ENCODE peak calls at places on chromosomes 12 and 14, in five cellular contexts. N, G, V, S and U are unnamed samples.

GRCh38 chr14:51455041-51455835 is 196.5 kb upstream of the FRMD6 start:
- DNase-seq in G (no peak), N (no peak), S (no peak), V (no peak), U (no peak)

GRCh38 chr12:65937181-65937641 is 112.9 kb downstream of the HMGA2 start:
- DNase-seq in V (no peak), N (no peak), G (no peak), S (peak), U (no peak)

GRCh38 chr14:90491221-90491867 is 94.5 kb downstream of the CALM1 start:
- DNase-seq in G (no peak), N (no peak), V (no peak), S (no peak), U (no peak)

GRCh38 chr12:1925125-1925963 is 6.9 kb upstream of the CACNA2D4 start:
- DNase-seq in S (no peak), G (no peak), N (no peak), V (no peak), U (no peak)

GRCh38 chr14:50530794-50531193 is 1.6 kb downstream of the MAP4K5 start:
- DNase-seq in V (no peak), G (no peak), S (no peak), N (peak), U (no peak)

GRCh38 chr12:20822925-20823324 is 12.4 kb downstream of the SLCO1B3 start:
- DNase-seq in V (no peak), S (no peak), G (no peak), N (no peak), U (no peak)

GRCh38 chr14:81565441-81566290 is 32.0 kb upstream of the SEL1L start:
- DNase-seq in S (no peak), N (peak), V (peak), G (no peak), U (no peak)

GRCh38 chr12:109562871-109563270 is 10.4 kb downstream of the MMAB start:
- DNase-seq in G (no peak), N (no peak), V (no peak), S (no peak), U (no peak)

GRCh38 chr12:32309811-32310755 is 89.3 kb upstream of the FGD4 start:
- DNase-seq in S (no peak), N (no peak), V (no peak), G (no peak), U (no peak)

GRCh38 chr12:3631272-3631637 is 121.7 kb downstream of the CRACR2A start:
- DNase-seq in V (no peak), S (no peak), G (no peak), N (no peak), U (no peak)

GRCh38 chr14:77040309-77040994 is 11.9 kb upstream of the IRF2BPL start:
- DNase-seq in S (peak), N (peak), V (peak), G (peak), U (peak)

GRCh38 chr12:3685813-3686212 is 67.1 kb downstream of the CRACR2A start:
- DNase-seq in N (no peak), V (no peak), S (no peak), G (no peak), U (no peak)

GRCh38 chr12:91332305-91332704 is 149.7 kb upstream of the DCN start:
- DNase-seq in G (no peak), S (no peak), N (peak), V (no peak), U (no peak)

GRCh38 chr14:98932436-98933325 is 339.3 kb downstream of the BCL11B start:
- DNase-seq in V (no peak), S (no peak), G (no peak), N (no peak), U (no peak)

GRCh38 chr12:103956515-103957027 is 9.1 kb upstream of the TDG start:
- DNase-seq in G (no peak), S (no peak), N (peak), V (no peak), U (no peak)

GRCh38 chr14:51488569-51489220 is 163.0 kb upstream of the FRMD6 start:
- DNase-seq in N (no peak), V (no peak), S (no peak), G (no peak), U (no peak)

GRCh38 chr14:101174980-101175606 is 271.6 kb upstream of the RTL1 start:
- DNase-seq in G (no peak), N (no peak), S (no peak), V (no peak), U (no peak)

GRCh38 chr14:55152052-55152753 is 23.2 kb downstream of the LGALS3 start:
- DNase-seq in S (no peak), V (no peak), G (no peak), N (peak), U (no peak)

GRCh38 chr14:90758959-90759358 is 57.3 kb downstream of the TTC7B start:
- DNase-seq in G (no peak), V (no peak), S (peak), N (no peak), U (no peak)

GRCh38 chr12:32120419-32120818 is 13.8 kb downstream of the BICD1 start:
- DNase-seq in N (no peak), V (no peak), G (no peak), S (no peak), U (no peak)

GRCh38 chr12:48788852-48789775 is at the start of gene ADCY6:
- DNase-seq in N (peak), G (no peak), S (peak), V (peak), U (no peak)

GRCh38 chr12:43291516-43291915 is 260.5 kb downstream of the ADAMTS20 start:
- DNase-seq in N (no peak), G (no peak), V (no peak), S (peak), U (no peak)

GRCh38 chr14:35121026-35121886 is 534 bp downstream of the PPP2R3C start:
- DNase-seq in N (no peak), V (no peak), S (no peak), G (no peak), U (no peak)

GRCh38 chr12:112183141-112183581 is 57.8 kb downstream of the TRAFD1 start:
- DNase-seq in S (peak), V (no peak), N (no peak), G (no peak), U (no peak)

GRCh38 chr12:109863961-109864712 is 16.2 kb downstream of the GLTP start:
- DNase-seq in N (peak), G (no peak), V (no peak), S (no peak), U (no peak)

GRCh38 chr14:38404100-38404541 is 148.2 kb upstream of the CLEC14A start:
- DNase-seq in N (peak), S (peak), V (no peak), G (peak), U (no peak)

GRCh38 chr12:126432780-126433179 is 1367.5 kb downstream of the AACS start:
- DNase-seq in V (no peak), N (no peak), S (no peak), G (no peak), U (no peak)

GRCh38 chr12:6751767-6752166 is 1.2 kb downstream of the MLF2 start:
- DNase-seq in N (no peak), S (no peak), G (no peak), V (no peak), U (no peak)

GRCh38 chr12:6742833-6743232 is 10.1 kb downstream of the MLF2 start:
- DNase-seq in S (no peak), G (no peak), N (no peak), V (no peak), U (no peak)

GRCh38 chr12:6750506-6750905 is 2.4 kb downstream of the MLF2 start:
- DNase-seq in S (no peak), N (no peak), V (no peak), G (no peak), U (no peak)

GRCh38 chr12:6748761-6749160 is 4.2 kb downstream of the MLF2 start:
- DNase-seq in S (no peak), N (no peak), V (no peak), G (no peak), U (no peak)

DNA sequence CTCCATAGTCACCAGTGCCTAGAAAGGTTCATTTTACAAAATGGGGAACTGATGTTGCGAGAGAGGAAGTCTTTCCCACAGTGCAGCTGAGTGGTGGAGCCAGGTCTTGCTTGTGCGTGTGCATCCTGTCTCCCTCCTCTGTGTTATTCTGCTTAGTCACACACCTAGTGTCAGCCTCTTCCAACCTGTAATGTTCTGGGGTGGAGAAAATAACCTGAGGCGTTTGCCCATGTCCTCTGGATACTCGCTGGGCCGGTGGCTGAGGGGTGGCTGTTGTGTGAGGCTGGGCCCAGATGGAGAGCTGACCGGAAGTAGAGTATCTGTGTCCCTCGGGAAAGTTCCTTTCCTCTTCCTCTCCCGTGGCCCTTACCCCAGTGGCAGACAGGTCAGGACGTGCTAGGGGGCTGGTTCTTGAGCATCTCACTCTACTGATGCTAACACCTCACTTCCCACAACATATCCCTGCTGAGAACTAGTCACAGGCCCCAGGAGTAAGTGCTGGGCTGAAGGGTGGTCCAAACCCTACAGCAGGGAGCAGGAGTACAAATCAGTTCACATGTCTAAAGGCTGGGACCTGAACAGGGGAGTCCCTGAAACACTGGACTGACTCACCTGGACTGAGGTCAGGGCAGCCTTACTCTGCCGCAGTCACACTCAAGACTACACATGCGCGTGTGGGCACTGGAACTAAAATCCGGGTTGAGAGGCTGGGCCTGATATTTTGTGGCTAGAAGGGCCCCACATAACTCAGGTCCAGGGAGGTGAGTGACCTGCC is 7.0 kb downstream of the MLF2 start:
- DNase-seq in V (no peak), G (no peak), S (no peak), N (no peak), U (no peak)
- TF ChIP-seq CTCF in V (no peak), G (no peak), S (no peak), N (no peak), U (no peak)

GRCh38 chr12:88946377-88946997 is 366.2 kb upstream of the KITLG start:
- DNase-seq in V (no peak), G (peak), S (peak), N (no peak), U (no peak)

GRCh38 chr12:88945041-88945732 is 364.9 kb upstream of the KITLG start:
- DNase-seq in S (no peak), N (no peak), G (no peak), V (no peak), U (no peak)

GRCh38 chr12:88944403-88944802 is 364.1 kb upstream of the KITLG start:
- DNase-seq in S (peak), V (no peak), G (no peak), N (peak), U (no peak)

GRCh38 chr12:88951177-88951576 is 370.9 kb upstream of the KITLG start:
- DNase-seq in N (no peak), S (no peak), G (no peak), V (no peak), U (no peak)

GRCh38 chr12:88947486-88948043 is 367.3 kb upstream of the KITLG start:
- DNase-seq in N (peak), V (no peak), G (no peak), S (no peak), U (no peak)
- TF ChIP-seq CTCF in N (peak), V (no peak), G (no peak), S (peak), U (no peak)

GRCh38 chr12:30794591-30795409 is 40.0 kb upstream of the CAPRIN2 start:
- DNase-seq in V (peak), N (peak), S (peak), G (no peak), U (no peak)

GRCh38 chr12:30795410-30795659 is 40.6 kb upstream of the CAPRIN2 start:
- DNase-seq in N (no peak), S (no peak), V (no peak), G (no peak), U (peak)

GRCh38 chr12:30796508-30796780 is 41.7 kb upstream of the CAPRIN2 start:
- DNase-seq in N (peak), S (peak), V (peak), G (no peak), U (no peak)

GRCh38 chr12:30796891-30797371 is 42.2 kb upstream of the CAPRIN2 start:
- DNase-seq in V (peak), G (no peak), N (peak), S (peak), U (no peak)

DNA sequence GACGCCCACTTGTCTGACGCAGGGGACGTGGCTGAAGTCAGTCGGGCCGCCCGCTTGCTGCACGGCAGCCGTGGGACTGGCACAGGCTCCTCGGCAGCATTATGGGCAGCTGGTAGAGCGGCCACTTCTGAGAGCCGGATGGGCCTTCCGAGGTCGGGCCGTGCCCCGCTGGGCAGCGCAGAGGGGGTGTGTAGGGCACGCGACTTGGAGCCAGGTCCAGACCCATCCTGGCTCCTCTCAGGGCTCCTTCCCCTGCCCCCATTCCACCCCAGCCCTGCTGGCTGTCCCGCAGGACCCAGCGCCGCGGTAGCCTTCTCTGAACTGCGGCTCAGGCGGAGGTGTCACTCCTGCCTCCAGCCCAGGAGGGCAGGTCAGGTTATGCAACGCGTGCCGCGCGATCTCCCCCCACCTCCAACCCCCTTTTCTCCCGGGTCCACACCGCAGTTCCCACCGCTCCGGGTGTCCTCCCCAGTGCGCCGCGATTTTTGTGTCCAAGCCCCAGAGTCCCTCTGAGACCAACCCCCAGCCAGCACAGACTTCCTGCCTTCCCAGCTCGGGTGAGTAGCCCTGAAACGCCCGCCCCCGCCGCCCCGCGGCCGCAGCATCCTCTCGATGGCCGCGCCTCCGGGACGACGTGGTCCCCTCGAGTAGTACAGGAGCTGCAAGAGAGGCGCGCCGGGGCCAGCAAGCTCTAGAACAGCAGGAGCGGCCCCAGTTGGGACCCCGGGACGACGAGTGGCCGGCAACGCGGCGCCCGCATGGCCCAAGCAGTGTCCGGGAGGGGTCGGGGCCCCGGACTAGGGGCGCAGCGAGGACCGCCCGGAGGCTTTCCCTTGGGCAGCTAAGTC is 41.1 kb upstream of the CAPRIN2 start:
- DNase-seq in S (peak), V (peak), G (no peak), N (peak), U (peak)
- TF ChIP-seq CTCF in S (no peak), V (no peak), G (peak), N (no peak), U (no peak)

DNA sequence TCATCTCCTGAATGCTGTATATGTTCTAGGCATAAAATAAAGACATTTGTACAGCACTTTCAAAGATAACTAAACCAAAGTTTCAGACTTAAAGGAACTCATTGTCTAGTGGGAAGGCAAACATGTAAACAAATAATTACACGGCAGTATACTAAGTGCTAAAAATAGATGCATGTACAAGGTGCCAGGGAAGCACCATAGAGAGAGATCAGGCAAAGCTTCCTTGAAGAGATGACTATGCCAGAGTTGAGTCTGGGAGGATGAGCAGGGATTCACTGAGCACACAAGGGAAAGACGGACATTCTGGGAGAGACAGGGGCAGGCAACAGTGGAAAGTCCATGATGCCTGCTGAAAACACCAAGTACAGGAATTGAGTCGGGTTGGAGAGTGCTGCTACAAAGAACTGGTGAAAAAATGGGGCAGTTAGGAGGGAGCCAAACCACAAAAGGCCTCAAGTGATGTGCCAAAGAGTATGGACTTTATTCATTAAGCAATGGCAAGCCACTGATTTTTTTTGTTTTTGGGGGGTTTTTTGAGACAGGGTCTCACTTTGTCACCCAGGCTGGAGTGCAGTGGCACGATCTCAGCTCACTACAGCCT is 26.8 kb downstream of the ANKS1B start:
- DNase-seq in V (no peak), N (no peak), S (no peak), G (no peak), U (no peak)
- TF ChIP-seq CTCF in V (no peak), N (no peak), S (no peak), G (no peak), U (no peak)

GRCh38 chr12:55818886-55819285 is 1.0 kb downstream of the ORMDL2 start:
- DNase-seq in V (no peak), G (no peak), S (peak), N (no peak), U (no peak)

GRCh38 chr12:55820679-55821078 is 2.8 kb downstream of the ORMDL2 start:
- DNase-seq in V (no peak), N (peak), G (no peak), S (no peak), U (no peak)

GRCh38 chr12:55824726-55825125 is 4.7 kb downstream of the DNAJC14 start:
- DNase-seq in S (no peak), N (no peak), V (no peak), G (no peak), U (no peak)

GRCh38 chr12:55823419-55823818 is 5.6 kb downstream of the ORMDL2 start:
- DNase-seq in G (no peak), N (no peak), V (no peak), S (no peak), U (no peak)

GRCh38 chr12:55822228-55822627 is 4.4 kb downstream of the ORMDL2 start:
- DNase-seq in V (peak), G (no peak), S (no peak), N (peak), U (no peak)
- TF ChIP-seq CTCF in V (no peak), G (peak), S (peak), N (peak), U (no peak)

GRCh38 chr14:95979339-95980042 is 59.7 kb upstream of the C14orf132 start:
- DNase-seq in S (no peak), V (peak), G (no peak), N (no peak), U (no peak)
- TF ChIP-seq CTCF in S (no peak), V (no peak), G (no peak), N (no peak), U (no peak)

DNA sequence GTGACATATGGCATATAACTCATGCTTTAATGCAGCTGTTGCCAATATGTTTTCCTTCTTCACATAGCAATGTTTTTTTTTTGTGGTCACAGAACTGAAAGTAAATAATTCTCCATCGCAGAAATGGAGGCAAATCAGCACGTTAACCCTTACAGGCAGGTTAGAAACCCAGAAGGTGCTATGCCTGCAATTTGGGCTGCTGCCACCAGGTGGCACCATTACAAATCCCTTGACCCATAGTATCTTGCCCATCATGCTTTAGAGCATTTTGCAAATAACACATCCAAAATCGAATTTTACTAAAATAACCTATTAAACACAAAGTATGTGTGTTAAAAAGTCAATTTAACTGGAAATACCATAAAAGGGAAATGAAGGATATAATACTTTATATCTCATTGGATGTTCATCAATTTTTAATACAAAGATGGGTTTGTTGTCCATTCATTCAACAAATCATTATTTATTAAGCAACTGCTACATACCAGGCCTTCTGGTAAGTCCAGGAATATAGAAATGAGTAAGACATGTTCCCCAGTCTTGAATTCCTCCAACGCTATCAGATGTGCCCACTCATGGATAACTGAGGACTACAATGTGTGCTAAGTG is 340.1 kb downstream of the GLT1D1 start:
- DNase-seq in G (no peak), V (peak), S (no peak), N (peak), U (no peak)
- TF ChIP-seq CTCF in G (peak), V (peak), S (peak), N (peak), U (peak)

GRCh38 chr14:104794641-104795467 is 694 bp downstream of the AKT1 start:
- DNase-seq in S (no peak), G (no peak), N (peak), V (no peak), U (peak)
- TF ChIP-seq CTCF in S (no peak), G (no peak), N (no peak), V (no peak), U (no peak)